ENCODE peak calls at places on chromosome 22, in four cellular contexts. O, K, J and X are unnamed samples. For H3K36me3, the result is how much of the 10 kb centered on the place peaks cover.

GRCh38 chr22:24285245-24285644 is 14.6 kb downstream of the SPECC1L start:
- DNase-seq in O (no peak), K (no peak), J (no peak), X (no peak)

GRCh38 chr22:42939941-42940653 is 74.9 kb downstream of the PACSIN2 start:
- DNase-seq in O (no peak), K (peak), J (no peak), X (peak)

GRCh38 chr22:50704510-50705218 is 32.0 kb downstream of the SHANK3 start:
- DNase-seq in O (no peak), K (no peak), J (peak), X (no peak)

GRCh38 chr22:27545071-27545470 is 256.5 kb downstream of the MN1 start:
- DNase-seq in O (peak), K (no peak), J (no peak), X (no peak)

GRCh38 chr22:47115921-47116320 is 353.5 kb downstream of the TBC1D22A start:
- DNase-seq in O (no peak), K (no peak), J (no peak), X (no peak)

GRCh38 chr22:39417641-39418040 is 18.1 kb downstream of the TAB1 start:
- DNase-seq in O (no peak), K (no peak), J (no peak), X (no peak)

GRCh38 chr22:48885919-48886305 is 941.8 kb downstream of the BRD1 start:
- DNase-seq in O (no peak), K (no peak), J (no peak), X (no peak)

GRCh38 chr22:48711031-48711431 is 1116.6 kb downstream of the BRD1 start:
- DNase-seq in O (no peak), K (no peak), J (no peak), X (no peak)

GRCh38 chr22:23904855-23905254 is 10.7 kb downstream of the MIF start:
- DNase-seq in O (no peak), K (no peak), J (no peak), X (no peak)

GRCh38 chr22:42930810-42931420 is 73.8 kb upstream of the ARFGAP3 start:
- DNase-seq in O (no peak), K (no peak), J (no peak), X (no peak)

GRCh38 chr22:23856721-23857605 is 712 bp upstream of the SLC2A11 start:
- DNase-seq in O (peak), K (peak), J (peak), X (peak)

GRCh38 chr22:19086944-19087343 is 35.3 kb downstream of the DGCR2 start:
- DNase-seq in O (no peak), K (no peak), J (no peak), X (no peak)

GRCh38 chr22:19295733-19296132 is 4.2 kb upstream of the CLTCL1 start:
- DNase-seq in O (no peak), K (no peak), J (no peak), X (no peak)

GRCh38 chr22:23939017-23939357 is 22.0 kb downstream of the GSTT2B start:
- DNase-seq in O (no peak), K (no peak), J (no peak), X (no peak)

GRCh38 chr22:35766654-35767580 is 49.2 kb downstream of the APOL5 start:
- DNase-seq in O (peak), K (no peak), J (no peak), X (no peak)

GRCh38 chr22:49613108-49613507 is 214.6 kb downstream of the BRD1 start:
- DNase-seq in O (no peak), K (no peak), J (no peak), X (no peak)

GRCh38 chr22:40281717-40282116 is 64.6 kb upstream of the ADSL start:
- DNase-seq in O (no peak), K (no peak), J (no peak), X (no peak)

GRCh38 chr22:49261616-49262015 is 566.1 kb downstream of the BRD1 start:
- DNase-seq in O (no peak), K (no peak), J (no peak), X (no peak)

GRCh38 chr22:50699754-50700386 is 27.2 kb downstream of the SHANK3 start:
- DNase-seq in O (peak), K (no peak), J (peak), X (no peak)

GRCh38 chr22:20582171-20582511 is 74.7 kb downstream of the MED15 start:
- DNase-seq in O (no peak), K (no peak), J (no peak), X (no peak)

GRCh38 chr22:20581503-20582170 is 74.2 kb downstream of the MED15 start:
- DNase-seq in O (no peak), K (no peak), J (no peak), X (no peak)

GRCh38 chr22:20580179-20580578 is 72.8 kb downstream of the MED15 start:
- DNase-seq in O (no peak), K (no peak), J (no peak), X (no peak)

GRCh38 chr22:20579273-20580120 is 72.1 kb downstream of the MED15 start:
- DNase-seq in O (no peak), K (no peak), J (no peak), X (no peak)

GRCh38 chr22:20580611-20581502 is 73.4 kb downstream of the MED15 start:
- DNase-seq in O (no peak), K (no peak), J (no peak), X (no peak)
- H3K36me3 ChIP-seq in O (under half), K (under half), J (under half), X (half or more)

GRCh38 chr22:37920131-37920530 is 14.0 kb downstream of the MICALL1 start:
- DNase-seq in O (no peak), K (no peak), J (no peak), X (no peak)
- H3K36me3 ChIP-seq in O (under half), K (under half), J (under half), X (under half)

GRCh38 chr22:26527574-26528465 is 15.5 kb upstream of the TFIP11 start:
- DNase-seq in O (peak), K (no peak), J (no peak), X (no peak)

GRCh38 chr22:26524870-26525269 is 12.6 kb upstream of the TFIP11 start:
- DNase-seq in O (no peak), K (no peak), J (no peak), X (no peak)

GRCh38 chr22:26527167-26527566 is 14.9 kb upstream of the TFIP11 start:
- DNase-seq in O (no peak), K (no peak), J (no peak), X (no peak)

GRCh38 chr22:26529345-26529744 is 17.1 kb upstream of the TFIP11 start:
- DNase-seq in O (no peak), K (no peak), J (no peak), X (no peak)

GRCh38 chr22:26526165-26526564 is 13.9 kb upstream of the TFIP11 start:
- DNase-seq in O (no peak), K (no peak), J (no peak), X (no peak)
- H3K36me3 ChIP-seq in O (under half), K (under half), J (under half), X (under half)

GRCh38 chr22:29748248-29748893 is 18.4 kb downstream of the ZMAT5 start:
- DNase-seq in O (no peak), K (no peak), J (no peak), X (no peak)
- H3K36me3 ChIP-seq in O (under half), K (under half), J (under half), X (under half)

DNA sequence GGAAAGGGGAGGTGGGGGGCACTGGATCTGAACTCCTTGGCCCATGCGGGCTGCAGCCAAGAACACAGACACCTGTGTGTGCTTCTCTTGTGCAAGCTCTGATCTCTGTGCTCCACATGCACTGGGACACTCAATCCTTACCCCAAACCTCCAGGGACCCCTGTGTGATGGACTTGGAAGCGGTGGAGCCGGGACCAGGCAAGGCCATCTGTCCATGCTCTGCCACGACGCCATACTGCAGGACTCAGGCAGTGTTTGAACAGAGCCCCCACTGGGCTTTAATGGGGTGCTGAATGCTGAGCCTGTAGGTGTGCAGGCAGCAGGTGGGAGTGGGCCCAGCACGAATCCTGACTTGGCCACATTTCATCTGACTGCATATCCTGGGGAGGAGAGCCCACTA is 23.4 kb downstream of the PPM1F start:
- DNase-seq in O (no peak), K (no peak), J (no peak), X (no peak)
- H3K36me3 ChIP-seq in O (under half), K (under half), J (under half), X (under half)

DNA sequence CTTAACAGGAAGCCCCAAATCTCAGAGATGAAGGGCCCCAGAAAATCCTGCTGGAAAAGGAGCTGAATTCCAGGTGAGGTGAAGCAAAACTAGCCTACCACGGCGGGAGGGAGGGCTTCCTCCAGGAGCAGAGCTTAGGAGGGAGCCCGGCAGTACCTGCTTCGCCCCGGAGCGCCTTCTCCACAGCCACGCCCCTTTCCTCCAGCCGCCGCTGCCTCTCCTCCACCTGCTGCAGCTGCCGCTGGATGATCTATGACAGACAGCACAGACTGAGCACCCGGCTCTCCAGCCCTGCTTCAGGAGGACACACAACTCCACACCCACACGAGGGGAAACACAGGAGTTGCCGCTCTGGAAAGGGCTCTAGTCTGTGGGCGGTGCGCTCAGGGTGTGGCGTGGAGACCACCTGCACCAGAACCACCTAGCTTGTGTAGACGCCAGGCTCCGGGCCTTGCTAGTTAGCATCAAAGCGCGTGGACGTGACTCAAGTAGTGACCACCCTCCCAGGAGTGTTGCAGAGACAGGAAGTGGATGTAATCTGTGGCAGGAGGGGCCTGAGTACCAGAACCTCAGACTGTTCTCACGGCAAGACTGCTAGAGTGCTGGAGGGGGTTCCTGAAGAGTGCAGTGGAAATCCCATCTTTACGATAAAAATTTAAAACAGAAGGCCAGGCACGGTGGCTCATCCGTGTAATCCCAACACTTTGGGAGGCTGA is 34.6 kb upstream of the BID start:
- DNase-seq in O (no peak), K (no peak), J (no peak), X (no peak)
- H3K36me3 ChIP-seq in O (under half), K (under half), J (under half), X (under half)

GRCh38 chr22:45203150-45203974 is 37.3 kb downstream of the KIAA0930 start:
- DNase-seq in O (no peak), K (no peak), J (no peak), X (no peak)
- H3K36me3 ChIP-seq in O (under half), K (under half), J (under half), X (under half)

GRCh38 chr22:31846161-31847115 is 92.6 kb downstream of the DEPDC5 start:
- DNase-seq in O (no peak), K (no peak), J (no peak), X (no peak)

GRCh38 chr22:31840581-31840980 is 86.8 kb downstream of the DEPDC5 start:
- DNase-seq in O (no peak), K (no peak), J (no peak), X (no peak)

GRCh38 chr22:31841029-31841827 is 87.4 kb downstream of the DEPDC5 start:
- DNase-seq in O (no peak), K (no peak), J (no peak), X (no peak)

GRCh38 chr22:31843526-31843925 is 89.7 kb downstream of the DEPDC5 start:
- DNase-seq in O (no peak), K (no peak), J (no peak), X (no peak)

GRCh38 chr22:31844941-31845340 is 91.1 kb downstream of the DEPDC5 start:
- DNase-seq in O (no peak), K (no peak), J (no peak), X (no peak)
- H3K36me3 ChIP-seq in O (under half), K (under half), J (under half), X (under half)

GRCh38 chr22:41641854-41642253 is 20.8 kb downstream of the XRCC6 start:
- DNase-seq in O (no peak), K (no peak), J (no peak), X (no peak)

GRCh38 chr22:41638748-41639147 is 17.7 kb downstream of the XRCC6 start:
- DNase-seq in O (no peak), K (no peak), J (no peak), X (no peak)

GRCh38 chr22:41638124-41638523 is 17.0 kb downstream of the XRCC6 start:
- DNase-seq in O (no peak), K (no peak), J (no peak), X (no peak)

GRCh38 chr22:41647771-41648170 is 26.7 kb downstream of the XRCC6 start:
- DNase-seq in O (no peak), K (no peak), J (no peak), X (no peak)

DNA sequence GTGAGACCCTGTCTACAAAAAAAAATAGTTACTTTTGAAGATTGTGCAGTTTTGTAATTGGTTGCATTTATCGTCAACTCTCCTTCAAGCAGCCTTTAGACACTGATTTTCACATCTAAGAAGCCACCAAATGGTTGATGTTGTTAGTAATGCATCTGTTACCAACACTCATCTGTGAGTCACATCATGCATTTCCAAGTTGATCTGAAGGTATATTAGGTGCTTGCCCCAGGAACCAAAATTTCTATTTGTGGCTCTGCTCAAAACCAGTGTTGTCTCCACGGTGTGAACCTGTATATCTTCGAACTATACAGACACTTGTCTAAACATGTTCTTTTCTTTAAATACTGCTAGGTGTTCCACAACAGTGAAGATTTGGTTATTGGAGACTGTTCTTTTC is 21.6 kb downstream of the XRCC6 start:
- DNase-seq in O (no peak), K (no peak), J (no peak), X (no peak)
- H3K36me3 ChIP-seq in O (half or more), K (under half), J (under half), X (under half)

DNA sequence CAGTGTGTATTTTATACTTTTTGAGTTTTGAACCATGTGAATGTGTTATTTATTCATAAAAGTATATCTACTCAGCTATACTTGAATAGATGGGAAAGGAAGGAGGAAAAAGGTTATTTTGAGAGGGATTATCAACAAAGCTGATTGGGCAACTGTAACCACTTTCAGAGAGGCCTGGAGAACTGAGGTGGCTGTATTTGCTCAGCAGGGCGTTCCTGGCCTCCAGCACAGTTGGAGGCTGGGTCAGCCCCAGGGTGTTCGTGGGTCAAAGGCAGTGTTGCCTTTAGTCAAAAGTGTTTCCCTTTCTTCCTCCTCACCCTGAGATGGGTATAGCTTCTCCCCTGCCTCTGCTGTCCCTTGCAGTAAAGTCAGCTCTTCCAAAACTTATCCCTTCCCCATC is 26.7 kb downstream of the ASCC2 start:
- DNase-seq in O (no peak), K (peak), J (no peak), X (no peak)
- H3K36me3 ChIP-seq in O (under half), K (under half), J (under half), X (under half)